ENCODE peak calls at places on chromosomes 4 and X, in four cellular contexts. D is SK-N-SH, O is HepG2, V is GM12878. R is an unnamed sample.

GRCh38 chrX:104318330-104319009 is 63.7 kb upstream of the ESX1 start:
- DNase-seq in D (no peak), O (peak; percentile 39), V (no peak), R (peak; percentile 43)

GRCh38 chr4:185286571-185286970 is 77.2 kb downstream of the SNX25 start:
- DNase-seq in D (no peak), O (no peak), V (no peak), R (no peak)

GRCh38 chr4:158446106-158446505 is 75.6 kb upstream of the RXFP1 start:
- DNase-seq in D (no peak), O (no peak), V (no peak), R (peak; percentile 44)

GRCh38 chr4:52989865-52990264 is 127.7 kb downstream of the RASL11B start:
- DNase-seq in D (peak; percentile 72), O (no peak), V (no peak), R (no peak)

GRCh38 chrX:16855363-16856075 is 14.6 kb downstream of the RBBP7 start:
- DNase-seq in D (no peak), O (no peak), V (no peak), R (no peak)

GRCh38 chr4:33302298-33302697 is 2582.1 kb downstream of the PCDH7 start:
- DNase-seq in D (no peak), O (no peak), V (no peak), R (no peak)

GRCh38 chrX:42420431-42420830 is 357.5 kb downstream of the PPP1R2C start:
- DNase-seq in D (no peak), O (no peak), V (no peak), R (no peak)

GRCh38 chr4:79050521-79050880 is 111.3 kb upstream of the PAQR3 start:
- DNase-seq in D (peak; percentile 10), O (no peak), V (no peak), R (no peak)

GRCh38 chr4:41660350-41660749 is 88.2 kb downstream of the PHOX2B start:
- DNase-seq in D (no peak), O (no peak), V (no peak), R (no peak)

GRCh38 chrX:31228415-31228832 is 156.6 kb upstream of the FTHL17 start:
- DNase-seq in D (no peak), O (no peak), V (no peak), R (no peak)

GRCh38 chr4:53656421-53656981 is 65.2 kb upstream of the LNX1 start:
- DNase-seq in D (no peak), O (no peak), V (no peak), R (no peak)

GRCh38 chrX:72107320-72107719 is 24.4 kb downstream of the RTL5 start:
- DNase-seq in D (peak; percentile 31), O (no peak), V (no peak), R (no peak)

GRCh38 chr4:8707045-8707781 is 114.6 kb downstream of the CPZ start:
- DNase-seq in D (no peak), O (no peak), V (no peak), R (no peak)

GRCh38 chr4:71025654-71026053 is 32.2 kb downstream of the DCK start:
- DNase-seq in D (no peak), O (no peak), V (no peak), R (no peak)

GRCh38 chr4:8261851-8262535 is 7.6 kb upstream of the HTRA3 start:
- DNase-seq in D (no peak), O (no peak), V (no peak), R (no peak)

GRCh38 chr4:4845027-4845426 is 14.4 kb upstream of the MSX1 start:
- DNase-seq in D (no peak), O (no peak), V (no peak), R (no peak)

GRCh38 chr4:121554377-121554776 is 142.4 kb downstream of the ANXA5 start:
- DNase-seq in D (no peak), O (no peak), V (no peak), R (no peak)

GRCh38 chr4:189202182-189202868 is 738.3 kb upstream of the FRG1 start:
- DNase-seq in D (peak; percentile 45), O (peak; percentile 9), V (no peak), R (peak; percentile 36)

GRCh38 chr4:184147858-184148799 is 69.5 kb downstream of the ENPP6 start:
- DNase-seq in D (no peak), O (no peak), V (no peak), R (no peak)

GRCh38 chr4:38620527-38620926 is 43.5 kb upstream of the KLF3 start:
- DNase-seq in D (no peak), O (no peak), V (no peak), R (no peak)

GRCh38 chrX:119669424-119670037 is 23.4 kb downstream of the SEPTIN6 start:
- DNase-seq in D (peak; percentile 60), O (peak; percentile 80), V (no peak), R (no peak)

GRCh38 chrX:53050841-53051240 is 2.3 kb downstream of the GPR173 start:
- DNase-seq in D (no peak), O (no peak), V (no peak), R (no peak)

GRCh38 chr4:16532240-16532990 is 306.1 kb upstream of the TAPT1 start:
- DNase-seq in D (no peak), O (no peak), V (no peak), R (no peak)

GRCh38 chrX:19840899-19841648 is 46.3 kb downstream of the SH3KBP1 start:
- DNase-seq in D (no peak), O (peak; percentile 1), V (peak; percentile 64), R (no peak)

GRCh38 chr4:152935661-152936445 is at the start of gene FHDC1:
- DNase-seq in D (peak; percentile 80), O (no peak), V (no peak), R (no peak)

GRCh38 chr4:177118596-177118995 is 191.1 kb upstream of the NEIL3 start:
- DNase-seq in D (peak; percentile 1), O (no peak), V (no peak), R (no peak)

GRCh38 chrX:101450951-101451350 is 34.3 kb upstream of the ARMCX4 start:
- DNase-seq in D (no peak), O (no peak), V (no peak), R (no peak)

GRCh38 chr4:59258002-59258401 is 1942.1 kb upstream of the ADGRL3 start:
- DNase-seq in D (no peak), O (no peak), V (no peak), R (no peak)

GRCh38 chr4:159018062-159018629 is 84.7 kb upstream of the RAPGEF2 start:
- DNase-seq in D (no peak), O (no peak), V (peak; percentile 76), R (no peak)

DNA sequence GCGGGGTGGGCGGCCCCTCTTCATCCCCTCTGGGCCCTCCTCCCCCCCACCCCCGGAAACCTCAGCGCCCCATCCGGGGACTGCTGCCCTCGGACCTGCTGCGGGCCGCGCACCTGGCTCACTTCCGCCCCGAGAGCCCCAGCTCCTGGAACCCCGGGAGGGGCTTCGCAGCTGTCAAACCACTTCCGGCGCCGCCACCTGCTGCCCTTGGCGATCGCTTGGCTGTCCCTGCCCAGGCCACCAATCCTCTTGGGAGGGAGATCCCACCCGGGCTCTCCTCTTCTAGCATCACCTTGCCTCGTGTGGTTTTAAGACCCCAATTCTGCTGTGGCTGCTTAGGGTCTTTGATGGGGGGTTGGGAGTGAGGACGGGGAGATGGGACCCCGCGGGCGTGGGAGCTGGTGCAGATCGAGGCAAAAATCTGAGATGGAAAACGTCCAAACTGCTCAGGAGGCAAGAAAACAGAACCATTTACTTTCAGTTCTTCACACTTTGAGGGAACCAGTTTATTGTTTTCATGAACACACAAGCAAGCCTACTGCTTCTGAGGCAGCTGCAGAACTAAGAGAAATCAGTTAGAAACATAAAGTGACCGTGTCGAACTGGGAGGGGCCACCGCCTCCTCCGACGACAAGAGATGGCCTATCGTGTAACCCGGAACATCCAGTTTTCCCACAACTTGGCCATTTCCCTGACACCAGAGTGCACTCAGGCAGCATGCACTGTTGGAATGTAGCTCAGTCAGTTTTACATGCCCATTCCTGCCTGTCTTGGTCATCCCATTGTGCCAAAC is 782 bp downstream of the MTMR1 start:
- DNase-seq in D (peak; percentile 82), O (peak; percentile 30), V (no peak), R (peak; percentile 21)
- TF ChIP-seq PBX3 in D (no peak), O (no peak), V (no peak), R (no peak)

GRCh38 chr4:1842993-1843448 is 12.9 kb downstream of the LETM1 start:
- DNase-seq in D (no peak), O (no peak), V (no peak), R (no peak)
- TF ChIP-seq PBX3 in D (no peak), O (no peak), V (no peak), R (no peak)

GRCh38 chr4:103111598-103111997 is 12.0 kb upstream of the BDH2 start:
- DNase-seq in D (no peak), O (no peak), V (no peak), R (no peak)
- TF ChIP-seq PBX3 in D (no peak), O (no peak), V (no peak), R (no peak)

DNA sequence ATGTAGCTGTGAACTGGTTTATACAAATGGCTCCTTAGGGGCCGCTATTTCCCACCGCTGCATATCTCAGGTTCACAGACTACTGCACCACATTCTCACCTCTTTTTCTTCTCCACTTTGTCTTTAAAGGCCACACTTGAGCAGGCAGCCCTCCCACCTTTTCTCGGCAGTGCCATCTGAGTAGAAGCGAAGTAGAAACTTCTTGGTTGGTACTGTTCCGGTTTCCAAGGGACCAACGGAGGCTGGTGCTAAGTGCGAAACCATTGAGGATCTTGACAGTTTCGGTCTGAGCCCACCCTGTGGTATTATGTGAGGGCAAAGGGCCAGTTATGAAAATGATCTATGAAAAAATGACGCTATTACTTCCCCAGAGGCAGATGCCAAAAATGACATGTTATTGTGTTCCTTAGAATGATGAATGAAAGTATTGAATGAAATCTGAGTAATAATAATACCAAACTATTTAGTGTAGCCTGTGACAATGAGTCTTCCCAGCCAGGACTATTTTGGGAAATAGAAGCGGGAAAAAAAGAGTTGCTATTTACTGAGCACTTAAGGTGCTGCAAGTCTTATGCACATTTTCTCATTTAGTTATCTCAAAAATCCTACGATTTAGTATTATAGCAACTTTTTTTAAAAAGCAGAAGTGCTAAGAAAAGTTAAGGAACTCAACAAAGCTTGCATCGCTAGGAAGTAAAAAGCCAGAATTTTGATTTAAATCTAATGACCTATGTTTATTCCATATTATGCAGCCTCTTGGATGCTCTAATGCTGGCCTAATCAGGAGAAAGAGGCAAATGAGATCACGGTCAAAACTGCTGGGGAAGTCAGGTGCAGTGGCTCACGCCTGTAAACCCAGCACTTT is 29.6 kb upstream of the CHRNA9 start:
- DNase-seq in D (no peak), O (no peak), V (peak; percentile 100), R (no peak)
- TF ChIP-seq PBX3 in D (no peak), O (no peak), V (no peak), R (no peak)

DNA sequence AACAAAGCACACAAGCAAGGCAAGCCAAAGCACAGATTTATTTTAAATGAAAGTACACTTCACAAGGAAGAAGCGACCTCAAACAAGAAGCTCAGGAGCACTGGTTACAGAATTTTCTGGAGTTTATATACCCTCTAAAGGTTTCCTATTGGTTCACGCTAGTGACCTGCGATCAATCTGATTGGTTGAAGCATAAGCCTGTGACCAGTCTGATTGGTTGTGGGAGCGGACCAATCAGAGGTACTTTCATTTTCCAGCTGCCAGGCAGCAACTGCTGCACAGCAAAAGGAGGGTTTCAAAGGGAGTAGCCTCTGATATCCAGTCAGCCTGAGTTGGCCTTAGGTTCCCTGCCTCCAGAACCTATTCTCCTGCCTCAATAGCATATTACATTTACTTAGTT is 4.6 kb upstream of the AREG start:
- DNase-seq in D (peak; percentile 16), O (peak; percentile 59), V (no peak), R (no peak)
- TF ChIP-seq PBX3 in D (no peak), O (no peak), V (no peak), R (no peak)

R was measured in A549.